ENCODE peak calls at places on chromosomes 11 and 22, in ten cellular contexts. H is fibroblast of lung; C is astrocyte of the cerebellum; Y is cardiac muscle cell; T is upper lobe of right lung; E is transverse colon; I is NB4; U is astrocyte; Z is endothelial cell; X is CD4-positive, alpha-beta T cell. Q is an unnamed sample.

GRCh38 chr11:69539416-69540117 is 58.1 kb downstream of the LINC01488 start:
- DNase-seq in H (no peak), C (no peak), Y (no peak), T (peak; percentile 84), E (peak; percentile 26), I (peak; percentile 50), U (no peak), Z (no peak), X (no peak), Q (no peak)

GRCh38 chr22:28730146-28730545 is 11.5 kb downstream of the CHEK2 start:
- DNase-seq in H (no peak), C (no peak), Y (no peak), T (no peak), E (no peak), I (no peak), U (no peak), Z (no peak), X (no peak), Q (no peak)

GRCh38 chr22:48931452-48931851 is 896.2 kb downstream of the BRD1 start:
- DNase-seq in H (no peak), C (no peak), Y (no peak), T (no peak), E (no peak), I (no peak), U (no peak), Z (no peak), X (no peak), Q (no peak)

GRCh38 chr11:9562716-9563115 is 10.8 kb upstream of the WEE1 start:
- DNase-seq in H (no peak), C (no peak), Y (no peak), T (no peak), E (no peak), I (no peak), U (no peak), Z (no peak), X (no peak), Q (no peak)

GRCh38 chr11:129434641-129435498 is 59.2 kb downstream of the BARX2 start:
- DNase-seq in H (peak; percentile 65), C (no peak), Y (no peak), T (no peak), E (no peak), I (no peak), U (peak; percentile 63), Z (no peak), X (no peak), Q (no peak)

GRCh38 chr22:33919591-33920501 is at the start of gene LARGE1:
- DNase-seq in H (peak; percentile 39), C (no peak), Y (peak; percentile 47), T (peak; percentile 79), E (peak; percentile 67), I (peak; percentile 57), U (no peak), Z (peak; percentile 46), X (peak; percentile 34), Q (no peak)

GRCh38 chr22:17733484-17733883 is 40.8 kb downstream of the BID start:
- DNase-seq in H (peak; percentile 25), C (no peak), Y (no peak), T (no peak), E (no peak), I (no peak), U (no peak), Z (no peak), X (no peak), Q (peak; percentile 52)

GRCh38 chr11:15367695-15368094 is 253.0 kb downstream of the INSC start:
- DNase-seq in H (no peak), C (no peak), Y (no peak), T (no peak), E (no peak), I (no peak), U (no peak), Z (no peak), X (no peak), Q (no peak)

GRCh38 chr11:119745776-119746535 is 17.0 kb upstream of the NECTIN1 start:
- DNase-seq in H (no peak), C (no peak), Y (no peak), T (peak; percentile 35), E (no peak), I (no peak), U (no peak), Z (no peak), X (no peak), Q (no peak)

GRCh38 chr11:72739240-72740059 is 12.8 kb downstream of the ARAP1 start:
- DNase-seq in H (no peak), C (no peak), Y (no peak), T (no peak), E (no peak), I (peak; percentile 47), U (no peak), Z (no peak), X (no peak), Q (no peak)

GRCh38 chr11:110003426-110003825 is 89.8 kb upstream of the ZC3H12C start:
- DNase-seq in H (no peak), C (no peak), Y (no peak), T (no peak), E (peak; percentile 9), I (no peak), U (no peak), Z (no peak), X (no peak), Q (no peak)

GRCh38 chr11:45803981-45804805 is 756 bp upstream of the SLC35C1 start:
- DNase-seq in H (peak; percentile 66), C (no peak), Y (peak; percentile 70), T (peak; percentile 94), E (peak; percentile 94), I (peak; percentile 64), U (peak; percentile 44), Z (peak; percentile 51), X (peak; percentile 69), Q (peak; percentile 24)

GRCh38 chr11:27693398-27693797 is 6.9 kb downstream of the BDNF start:
- DNase-seq in H (peak; percentile 52), C (no peak), Y (peak; percentile 72), T (no peak), E (no peak), I (no peak), U (peak; percentile 38), Z (no peak), X (no peak), Q (no peak)

GRCh38 chr11:133549796-133550195 is 17.5 kb upstream of the OPCML start:
- DNase-seq in H (no peak), C (no peak), Y (no peak), T (no peak), E (no peak), I (no peak), U (no peak), Z (no peak), X (no peak), Q (no peak)

GRCh38 chr11:12540913-12541587 is 133.2 kb upstream of the TEAD1 start:
- DNase-seq in H (peak; percentile 96), C (peak; percentile 74), Y (peak; percentile 89), T (no peak), E (no peak), I (no peak), U (peak; percentile 94), Z (no peak), X (no peak), Q (peak; percentile 94)

GRCh38 chr11:117814766-117815261 is 9.7 kb downstream of the FXYD2 start:
- DNase-seq in H (peak; percentile 48), C (peak; percentile 42), Y (peak; percentile 42), T (peak; percentile 79), E (peak; percentile 94), I (peak; percentile 78), U (peak; percentile 33), Z (no peak), X (peak; percentile 86), Q (no peak)

GRCh38 chr22:23058481-23059336 is 11.6 kb upstream of the GNAZ start:
- DNase-seq in H (no peak), C (no peak), Y (no peak), T (peak; percentile 50), E (no peak), I (no peak), U (no peak), Z (no peak), X (no peak), Q (no peak)

GRCh38 chr22:38840129-38840528 is 3.7 kb downstream of the NPTXR start:
- DNase-seq in H (no peak), C (no peak), Y (no peak), T (no peak), E (no peak), I (no peak), U (no peak), Z (no peak), X (no peak), Q (no peak)

GRCh38 chr22:46093796-46094195 is 56.5 kb upstream of the PPARA start:
- DNase-seq in H (no peak), C (no peak), Y (no peak), T (no peak), E (no peak), I (no peak), U (no peak), Z (no peak), X (no peak), Q (no peak)
- TF ChIP-seq CTCF in H (no peak), C (no peak), Y (no peak), T (no peak), E (no peak), I (no peak), U (no peak), Z (no peak), X (no peak), Q (no peak)

GRCh38 chr11:8360086-8360828 is 96.6 kb upstream of the LMO1 start:
- DNase-seq in H (no peak), C (no peak), Y (peak; percentile 12), T (peak; percentile 36), E (no peak), I (no peak), U (no peak), Z (no peak), X (no peak), Q (no peak)
- TF ChIP-seq CTCF in H (no peak), C (no peak), Y (no peak), T (no peak), E (no peak), I (no peak), U (no peak), Z (no peak), X (no peak), Q (no peak)

GRCh38 chr11:31761636-31762035 is 49.5 kb downstream of the PAX6 start:
- DNase-seq in H (no peak), C (no peak), Y (no peak), T (no peak), E (no peak), I (no peak), U (no peak), Z (no peak), X (no peak), Q (no peak)
- TF ChIP-seq CTCF in H (no peak), C (no peak), Y (no peak), T (no peak), E (no peak), I (no peak), U (no peak), Z (no peak), X (no peak), Q (no peak)

DNA sequence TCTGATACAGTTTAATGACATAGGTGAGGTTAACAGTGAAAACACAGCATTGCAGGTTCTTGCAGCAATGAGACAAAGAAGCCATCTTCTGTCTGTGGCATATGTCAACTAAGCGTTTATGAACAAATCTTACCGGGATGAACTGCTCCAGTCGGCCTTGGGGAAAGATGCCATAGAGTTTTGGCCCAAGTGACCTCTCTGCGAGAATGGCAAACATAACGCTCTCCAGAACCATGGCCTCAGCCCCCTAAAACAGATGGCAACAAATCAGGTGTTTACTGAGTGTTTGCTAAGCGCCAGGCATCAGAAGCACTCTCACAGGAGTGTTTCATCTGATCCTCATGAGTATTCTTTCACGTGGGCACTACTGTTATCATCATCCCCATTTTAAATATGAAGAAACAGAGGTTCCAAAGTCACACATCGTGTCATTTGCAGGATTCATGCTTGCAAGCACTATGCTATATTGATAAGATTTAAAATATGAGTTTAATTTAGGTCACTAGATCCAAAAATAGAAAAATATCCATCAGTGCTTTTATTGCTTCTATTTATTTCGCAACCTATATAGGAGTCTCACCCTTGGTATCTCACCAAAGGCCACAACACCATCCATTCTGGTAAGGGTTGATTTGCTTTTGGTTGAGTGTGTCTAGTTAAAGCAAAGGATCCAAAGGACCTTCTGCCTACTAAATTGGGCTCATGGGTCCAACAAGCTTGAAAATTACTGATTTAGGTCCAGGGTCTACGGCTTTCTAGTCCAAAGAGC is 35.9 kb downstream of the TCIRG1 start:
- DNase-seq in H (no peak), C (no peak), Y (no peak), T (no peak), E (no peak), I (no peak), U (no peak), Z (no peak), X (no peak), Q (no peak)
- TF ChIP-seq CTCF in H (no peak), C (no peak), Y (no peak), T (no peak), E (no peak), I (no peak), U (no peak), Z (no peak), X (no peak), Q (no peak)